ENCODE peak calls at places on chromosomes 7 and 10, in eight cellular contexts. H is foreskin fibroblast, S is IMR-90, B is cardiac fibroblast, K is bronchial epithelial cell, I is left ventricle myocardium inferior, L is AG09309, Y is HFF-Myc. C is an unnamed sample.

GRCh38 chr10:99926925-99927718 is 82.6 kb downstream of the DNMBP start:
- DNase-seq in Y (no peak), K (peak; percentile 46), H (peak; percentile 54), B (peak; percentile 69), I (peak; percentile 66), S (peak; percentile 66), L (no peak), C (peak; percentile 66)

GRCh38 chr7:45647967-45648670 is 74.0 kb downstream of the ADCY1 start:
- DNase-seq in K (no peak), Y (no peak), S (no peak), I (no peak), B (no peak), H (no peak), L (no peak), C (no peak)

GRCh38 chr7:16989883-16990413 is 108.2 kb upstream of the AGR3 start:
- DNase-seq in S (peak; percentile 80), I (peak; percentile 34), Y (peak; percentile 42), H (peak; percentile 90), K (peak; percentile 97), B (peak; percentile 90), L (peak; percentile 61), C (peak; percentile 90)

GRCh38 chr7:23467731-23468720 is 2.3 kb downstream of the IGF2BP3 start:
- DNase-seq in H (peak; percentile 72), S (peak; percentile 68), B (peak; percentile 71), K (no peak), L (no peak), Y (no peak), I (no peak), C (no peak)

GRCh38 chr10:43294241-43294658 is 27.4 kb upstream of the RASGEF1A start:
- DNase-seq in I (no peak), H (no peak), B (no peak), Y (no peak), S (no peak), L (no peak), K (no peak), C (no peak)

GRCh38 chr10:123134915-123135414 is 805 bp upstream of the HMX3 start:
- DNase-seq in K (no peak), H (no peak), L (no peak), B (no peak), S (no peak), I (no peak), Y (no peak), C (no peak)

GRCh38 chr10:15213461-15213861 is 45.0 kb upstream of the NMT2 start:
- DNase-seq in L (no peak), Y (no peak), I (no peak), K (no peak), B (no peak), S (no peak), H (no peak), C (no peak)

GRCh38 chr7:40507166-40507565 is 372.4 kb downstream of the SUGCT start:
- DNase-seq in H (no peak), L (no peak), I (no peak), Y (no peak), S (no peak), K (peak; percentile 24), B (peak; percentile 40), C (peak; percentile 26)

GRCh38 chr7:11427686-11428273 is 404.2 kb downstream of the THSD7A start:
- DNase-seq in K (peak; percentile 69), S (peak; percentile 56), I (no peak), H (peak; percentile 45), B (peak; percentile 86), Y (peak; percentile 33), L (peak; percentile 24), C (peak; percentile 76)

GRCh38 chr7:157436076-157436475 is 99.3 kb downstream of the DNAJB6 start:
- DNase-seq in Y (no peak), S (no peak), I (no peak), H (no peak), L (no peak), K (no peak), B (no peak), C (no peak)

GRCh38 chr10:7696545-7696944 is 6.6 kb upstream of the ITIH2 start:
- DNase-seq in B (no peak), H (no peak), L (no peak), I (peak; percentile 55), S (no peak), Y (no peak), K (no peak), C (no peak)

GRCh38 chr10:124740374-124741280 is 3.6 kb downstream of the FAM53B start:
- DNase-seq in B (peak; percentile 65), H (peak; percentile 58), I (peak; percentile 72), K (peak; percentile 95), L (no peak), Y (no peak), S (peak; percentile 41), C (peak; percentile 78)

GRCh38 chr10:11404931-11405330 is 206.5 kb downstream of the USP6NL start:
- DNase-seq in Y (no peak), I (no peak), L (no peak), S (no peak), K (no peak), H (no peak), B (peak; percentile 44), C (peak; percentile 36)

GRCh38 chr7:110573862-110574528 is 516.9 kb upstream of the LRRN3 start:
- DNase-seq in I (no peak), S (peak; percentile 99), K (peak; percentile 89), B (peak; percentile 65), L (no peak), H (peak; percentile 30), Y (peak; percentile 71), C (peak; percentile 77)

DNA sequence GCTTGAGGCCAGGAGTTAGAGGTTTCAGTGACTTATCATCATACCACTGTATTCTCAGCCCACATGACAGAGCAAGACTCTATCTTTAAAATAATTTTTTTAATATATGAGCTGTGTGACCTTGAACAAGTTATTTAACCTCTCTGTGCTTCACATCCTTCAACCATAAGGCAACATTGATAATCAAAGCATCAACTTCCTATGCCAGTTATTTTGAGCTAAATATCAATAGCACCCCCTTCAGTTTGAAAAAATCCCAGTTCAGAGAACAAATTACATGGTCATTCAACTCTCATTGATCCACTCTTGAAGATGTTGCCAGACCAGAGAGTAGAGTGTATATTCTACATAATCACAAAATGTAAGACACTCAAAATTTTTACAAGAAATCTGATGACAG is 53.0 kb downstream of the ASNS start:
- DNase-seq in Y (no peak), K (peak; percentile 5), L (no peak), S (no peak), H (no peak), I (no peak), B (no peak), C (no peak)
- TF ChIP-seq CTCF in Y (no peak), K (peak; percentile 6), L (no peak), S (no peak), H (no peak), I (no peak), B (no peak), C (no peak)

DNA sequence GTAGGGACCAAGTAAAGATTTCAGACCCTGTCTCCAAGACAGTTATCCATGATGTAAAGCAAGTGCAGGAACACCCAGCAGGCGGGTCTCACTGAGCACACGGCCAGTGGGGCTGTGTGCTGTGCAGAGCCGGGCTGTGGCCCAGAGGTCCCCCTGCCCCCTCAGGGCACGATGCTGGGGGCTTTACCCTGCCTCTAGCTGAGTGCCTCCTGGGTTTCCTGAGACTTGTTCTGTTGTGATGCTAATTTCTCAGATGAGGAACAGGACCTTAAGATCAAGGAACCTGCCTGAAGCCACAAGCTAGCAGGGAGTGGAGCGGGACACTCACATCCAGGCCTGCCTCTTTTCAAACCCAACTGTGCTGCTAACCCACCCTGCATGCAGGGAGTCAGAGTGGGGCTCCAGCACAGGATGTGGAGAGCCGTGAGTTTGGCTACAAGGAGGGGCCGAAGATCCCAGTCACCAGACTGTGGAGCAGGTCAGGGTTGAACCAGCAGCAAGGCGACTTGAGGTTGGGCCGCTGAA is 76.1 kb upstream of the LYZL2 start:
- DNase-seq in K (no peak), S (no peak), Y (no peak), H (no peak), L (no peak), I (no peak), B (no peak), C (no peak)
- H3K4me3 ChIP-seq in K (no peak overlapping the region), S (no peak overlapping the region), Y (no peak overlapping the region), H (no peak overlapping the region), L (no peak overlapping the region), I (no peak overlapping the region), B (no peak overlapping the region), C (no peak overlapping the region)

DNA sequence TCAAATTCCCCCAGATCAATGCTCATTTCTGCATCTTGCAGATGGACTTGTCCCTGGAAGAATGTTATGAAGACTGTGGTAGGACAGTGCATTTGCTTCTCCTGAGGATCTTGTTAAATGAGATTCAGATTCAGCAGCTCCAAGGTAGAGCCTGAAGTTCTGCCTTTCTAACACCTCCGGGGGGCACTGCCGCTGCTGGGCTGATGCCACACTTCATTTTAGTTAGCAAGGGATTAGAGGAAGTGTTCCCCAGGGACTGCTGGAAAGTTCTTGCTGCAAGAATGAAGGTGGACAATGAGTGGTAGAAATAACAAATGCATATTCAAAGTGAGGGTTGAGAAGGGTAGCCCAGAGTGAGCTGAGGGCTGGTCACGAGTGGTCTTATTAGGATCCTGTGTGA is 434.3 kb upstream of the AKR1E2 start:
- DNase-seq in I (no peak), B (peak; percentile 53), S (no peak), H (no peak), K (peak; percentile 7), Y (no peak), L (no peak), C (peak; percentile 32)
- TF ChIP-seq CTCF in I (no peak), B (peak; percentile 12), S (no peak), H (no peak), K (no peak), Y (no peak), L (peak; percentile 10), C (no peak)

GRCh38 chr7:39085590-39086049 is 107.9 kb downstream of the POU6F2 start:
- DNase-seq in I (no peak), S (no peak), L (no peak), K (peak; percentile 2), B (no peak), Y (no peak), H (no peak), C (peak; percentile 1)

GRCh38 chr7:39084344-39084743 is 106.6 kb downstream of the POU6F2 start:
- DNase-seq in Y (no peak), S (no peak), L (no peak), I (no peak), B (no peak), H (no peak), K (no peak), C (no peak)

GRCh38 chr7:39083781-39084180 is 106.1 kb downstream of the POU6F2 start:
- DNase-seq in I (no peak), H (no peak), S (no peak), K (no peak), B (no peak), Y (no peak), L (no peak), C (no peak)

GRCh38 chr7:39086638-39087360 is 109.1 kb downstream of the POU6F2 start:
- DNase-seq in S (no peak), B (no peak), I (no peak), K (no peak), H (no peak), Y (no peak), L (no peak), C (no peak)

DNA sequence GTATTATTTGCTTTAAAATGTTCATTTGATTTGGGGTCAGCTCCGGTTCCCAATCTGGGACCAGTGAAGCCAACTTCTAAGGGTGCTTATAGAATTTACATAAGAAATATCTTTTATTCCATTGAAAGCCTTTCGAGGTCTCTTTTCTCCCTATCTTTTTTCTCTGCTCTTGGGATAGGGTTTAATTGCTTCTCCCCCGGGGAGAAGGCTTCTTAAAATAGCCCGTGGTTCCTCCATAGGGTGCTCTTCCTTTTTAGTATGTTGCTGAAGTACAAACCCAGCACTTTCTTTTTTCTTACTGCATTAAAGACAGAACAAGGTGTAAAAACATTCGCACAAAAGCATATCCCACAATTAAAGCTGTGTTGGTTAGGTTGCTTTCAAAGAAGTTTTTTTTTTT is 107.5 kb downstream of the POU6F2 start:
- DNase-seq in B (no peak), I (no peak), H (no peak), L (no peak), Y (no peak), S (no peak), K (no peak), C (no peak)
- H3K4me3 ChIP-seq in B (no peak overlapping the region), I (peak overlapping the region; percentile 57), H (no peak overlapping the region), L (no peak overlapping the region), Y (no peak overlapping the region), S (no peak overlapping the region), K (no peak overlapping the region), C (no peak overlapping the region)

C was measured in fibroblast of mammary gland.